ENCODE peak calls at places on chromosomes 5 and 9, in eight cellular contexts. One of them, this sample, is unnamed.

GRCh38 chr9:107213561-107214028 is 69.5 kb upstream of the RAD23B start:
- ATAC-seq in K562: peak; percentile 58
- ATAC-seq in heart left ventricle: no peak
- ATAC-seq in upper lobe of left lung: peak; percentile 81
- ATAC-seq in HCT116: peak; percentile 79
- ATAC-seq in body of pancreas: no peak
- ATAC-seq in HepG2: peak; percentile 82
- ATAC-seq in A549: peak; percentile 93
- ATAC-seq in this sample: no peak

GRCh38 chr5:165242701-165243100 is 1737.3 kb downstream of the MAT2B start:
- ATAC-seq in K562: no peak
- ATAC-seq in heart left ventricle: no peak
- ATAC-seq in upper lobe of left lung: no peak
- ATAC-seq in HCT116: no peak
- ATAC-seq in body of pancreas: no peak
- ATAC-seq in HepG2: no peak
- ATAC-seq in A549: no peak
- ATAC-seq in this sample: no peak

GRCh38 chr5:42944989-42945388 is 95.1 kb downstream of the ANXA2R start:
- ATAC-seq in K562: peak; percentile 65
- ATAC-seq in heart left ventricle: no peak
- ATAC-seq in upper lobe of left lung: no peak
- ATAC-seq in HCT116: peak; percentile 80
- ATAC-seq in body of pancreas: no peak
- ATAC-seq in HepG2: no peak
- ATAC-seq in A549: peak; percentile 62
- ATAC-seq in this sample: no peak

GRCh38 chr5:61649231-61649630 is 317.2 kb downstream of the ZSWIM6 start:
- ATAC-seq in K562: no peak
- ATAC-seq in heart left ventricle: no peak
- ATAC-seq in upper lobe of left lung: no peak
- ATAC-seq in HCT116: no peak
- ATAC-seq in body of pancreas: no peak
- ATAC-seq in HepG2: no peak
- ATAC-seq in A549: no peak
- ATAC-seq in this sample: no peak

GRCh38 chr9:130629443-130630090 is 34.8 kb upstream of the PRDM12 start:
- ATAC-seq in K562: no peak
- ATAC-seq in heart left ventricle: no peak
- ATAC-seq in upper lobe of left lung: no peak
- ATAC-seq in HCT116: no peak
- ATAC-seq in body of pancreas: no peak
- ATAC-seq in HepG2: no peak
- ATAC-seq in A549: no peak
- ATAC-seq in this sample: no peak

GRCh38 chr5:90475436-90475980 is 844 bp downstream of the POLR3G start:
- ATAC-seq in K562: no peak
- ATAC-seq in heart left ventricle: no peak
- ATAC-seq in upper lobe of left lung: no peak
- ATAC-seq in HCT116: no peak
- ATAC-seq in body of pancreas: no peak
- ATAC-seq in HepG2: no peak
- ATAC-seq in A549: no peak
- ATAC-seq in this sample: no peak

GRCh38 chr5:142597546-142598337 is 88.1 kb downstream of the FGF1 start:
- ATAC-seq in K562: peak; percentile 95
- ATAC-seq in heart left ventricle: no peak
- ATAC-seq in upper lobe of left lung: no peak
- ATAC-seq in HCT116: peak; percentile 86
- ATAC-seq in body of pancreas: no peak
- ATAC-seq in HepG2: no peak
- ATAC-seq in A549: peak; percentile 85
- ATAC-seq in this sample: no peak

GRCh38 chr9:83476513-83476912 is 61.7 kb downstream of the FRMD3 start:
- ATAC-seq in K562: no peak
- ATAC-seq in heart left ventricle: no peak
- ATAC-seq in upper lobe of left lung: no peak
- ATAC-seq in HCT116: no peak
- ATAC-seq in body of pancreas: no peak
- ATAC-seq in HepG2: no peak
- ATAC-seq in A549: no peak
- ATAC-seq in this sample: no peak

GRCh38 chr5:179342577-179342976 is 2.7 kb downstream of the ADAMTS2 start:
- ATAC-seq in K562: no peak
- ATAC-seq in heart left ventricle: no peak
- ATAC-seq in upper lobe of left lung: no peak
- ATAC-seq in HCT116: no peak
- ATAC-seq in body of pancreas: no peak
- ATAC-seq in HepG2: peak; percentile 52
- ATAC-seq in A549: peak; percentile 20
- ATAC-seq in this sample: no peak

GRCh38 chr5:55222061-55222818 is 4.9 kb downstream of the MCIDAS start:
- ATAC-seq in K562: no peak
- ATAC-seq in heart left ventricle: no peak
- ATAC-seq in upper lobe of left lung: no peak
- ATAC-seq in HCT116: no peak
- ATAC-seq in body of pancreas: no peak
- ATAC-seq in HepG2: no peak
- ATAC-seq in A549: no peak
- ATAC-seq in this sample: no peak

GRCh38 chr5:105146867-105147266 is 1584.3 kb upstream of the NUDT12 start:
- ATAC-seq in K562: no peak
- ATAC-seq in heart left ventricle: no peak
- ATAC-seq in upper lobe of left lung: no peak
- ATAC-seq in HCT116: no peak
- ATAC-seq in body of pancreas: no peak
- ATAC-seq in HepG2: no peak
- ATAC-seq in A549: no peak
- ATAC-seq in this sample: no peak

DNA sequence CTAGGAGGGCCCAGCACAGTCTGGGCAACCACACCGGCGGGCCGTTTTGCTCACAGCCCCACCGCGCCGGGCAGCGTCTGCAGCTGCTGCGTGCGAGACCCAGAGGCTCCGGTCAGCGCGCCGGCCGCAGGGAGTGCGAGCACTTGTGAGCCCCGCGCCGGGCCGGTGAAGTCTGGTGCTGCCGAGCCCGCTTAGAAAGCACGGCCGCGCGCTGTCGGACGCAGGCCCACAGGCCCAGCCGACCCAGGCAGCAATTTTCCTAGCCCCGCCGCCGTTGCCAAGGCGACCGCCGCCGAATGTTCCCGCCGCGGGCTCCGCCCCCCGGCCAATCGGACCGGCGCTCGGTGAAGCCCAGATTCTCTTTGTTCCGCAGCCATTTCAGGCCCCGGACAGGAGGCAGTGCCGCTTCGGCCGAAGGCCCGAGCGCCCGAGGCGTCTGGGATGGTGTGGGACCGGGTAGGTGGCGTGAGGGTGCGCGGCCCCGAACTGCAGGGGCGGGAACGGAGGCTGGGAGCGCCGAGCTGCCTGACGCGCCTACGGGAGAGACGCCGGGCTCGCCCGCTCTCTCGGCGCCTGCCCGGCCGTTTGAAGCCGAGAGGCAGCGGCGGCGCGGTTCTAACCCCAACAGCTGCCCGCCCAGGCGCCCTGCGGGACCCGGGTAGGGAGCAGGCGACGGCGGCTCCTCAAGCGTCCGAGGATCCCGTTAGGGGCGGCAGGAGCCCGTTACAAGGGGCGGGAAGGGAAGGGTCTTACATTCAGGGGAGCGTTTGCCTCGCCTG is at the start of gene TNPO1:
- ATAC-seq in K562: peak; percentile 93
- ATAC-seq in heart left ventricle: peak; percentile 91
- ATAC-seq in upper lobe of left lung: peak; percentile 97
- ATAC-seq in HCT116: peak; percentile 88
- ATAC-seq in body of pancreas: peak; percentile 90
- ATAC-seq in HepG2: peak; percentile 94
- ATAC-seq in A549: peak; percentile 93
- ATAC-seq in this sample: peak; percentile 97
- TF ChIP-seq POLR2A in K562: peak; percentile 81
- TF ChIP-seq POLR2A in heart left ventricle: peak; percentile 85
- TF ChIP-seq POLR2A in upper lobe of left lung: peak; percentile 35
- TF ChIP-seq POLR2A in HCT116: peak; percentile 70
- TF ChIP-seq POLR2A in body of pancreas: peak; percentile 98
- TF ChIP-seq POLR2A in HepG2: no peak
- TF ChIP-seq POLR2A in A549: peak; percentile 85
- TF ChIP-seq POLR2A in this sample: peak; percentile 95

DNA sequence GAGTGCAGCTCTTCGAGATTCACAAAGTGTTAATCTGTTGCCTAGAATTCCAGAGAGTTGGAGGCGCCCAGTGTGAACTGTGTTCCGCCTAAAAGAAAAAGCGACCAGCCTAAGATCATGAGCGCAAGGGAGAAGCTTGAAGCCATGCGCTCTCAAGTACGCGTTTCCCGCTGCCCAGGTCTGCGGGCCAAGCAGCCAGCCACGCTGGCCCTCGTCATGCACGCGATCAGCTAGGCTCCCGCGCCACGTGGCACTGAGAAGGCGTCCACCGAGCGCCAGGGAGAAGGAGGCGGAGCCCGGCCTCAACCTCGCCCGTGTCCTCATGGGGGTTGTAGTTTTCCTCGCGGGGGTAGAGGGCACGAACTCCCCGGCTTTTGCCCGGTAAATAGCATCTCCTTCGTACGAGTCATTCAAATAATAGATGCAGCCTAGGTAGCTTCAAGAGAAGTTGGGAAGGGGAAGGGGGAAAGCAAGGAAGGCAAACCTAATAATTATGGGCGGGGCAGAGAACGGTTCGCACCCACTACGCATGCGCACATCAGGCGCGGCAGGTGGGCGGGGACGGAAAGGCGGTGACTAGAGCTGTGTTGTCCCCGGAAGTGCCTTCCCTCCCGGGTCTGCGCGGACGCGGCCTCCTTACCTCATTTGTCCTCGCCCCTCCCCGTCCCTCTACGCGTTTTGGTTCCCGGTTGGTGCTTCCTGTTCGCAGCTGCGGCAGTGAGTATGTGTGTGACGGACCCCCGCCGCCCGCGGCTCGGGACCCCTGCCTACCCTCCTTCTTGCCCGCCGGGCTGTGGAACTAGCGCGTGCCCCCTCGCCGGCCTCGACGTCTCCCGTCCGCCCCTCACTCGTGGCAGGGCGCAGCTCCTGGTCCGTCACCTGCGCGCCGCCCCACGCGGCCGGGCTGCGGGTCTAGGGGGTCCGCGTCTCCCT is at the start of gene ZCCHC7:
- ATAC-seq in K562: peak; percentile 97
- ATAC-seq in heart left ventricle: peak; percentile 99
- ATAC-seq in upper lobe of left lung: peak; percentile 99
- ATAC-seq in HCT116: peak; percentile 98
- ATAC-seq in body of pancreas: peak; percentile 98
- ATAC-seq in HepG2: peak; percentile 98
- ATAC-seq in A549: peak; percentile 99
- ATAC-seq in this sample: peak; percentile 99
- TF ChIP-seq POLR2A in K562: peak; percentile 96
- TF ChIP-seq POLR2A in heart left ventricle: peak; percentile 22
- TF ChIP-seq POLR2A in upper lobe of left lung: no peak
- TF ChIP-seq POLR2A in HCT116: peak; percentile 33
- TF ChIP-seq POLR2A in body of pancreas: peak; percentile 96
- TF ChIP-seq POLR2A in HepG2: peak; percentile 91
- TF ChIP-seq POLR2A in A549: peak; percentile 79
- TF ChIP-seq POLR2A in this sample: peak; percentile 82

GRCh38 chr9:128193469-128194096 is 2.2 kb upstream of the CIZ1 start:
- ATAC-seq in K562: no peak
- ATAC-seq in heart left ventricle: no peak
- ATAC-seq in upper lobe of left lung: no peak
- ATAC-seq in HCT116: no peak
- ATAC-seq in body of pancreas: no peak
- ATAC-seq in HepG2: no peak
- ATAC-seq in A549: no peak
- ATAC-seq in this sample: no peak

GRCh38 chr9:128190516-128191405 is 611 bp downstream of the CIZ1 start:
- ATAC-seq in K562: peak; percentile 40
- ATAC-seq in heart left ventricle: peak; percentile 3
- ATAC-seq in upper lobe of left lung: no peak
- ATAC-seq in HCT116: peak; percentile 6
- ATAC-seq in body of pancreas: peak; percentile 14
- ATAC-seq in HepG2: peak; percentile 51
- ATAC-seq in A549: peak; percentile 1
- ATAC-seq in this sample: peak; percentile 32

GRCh38 chr9:128190013-128190412 is 1.4 kb downstream of the CIZ1 start:
- ATAC-seq in K562: no peak
- ATAC-seq in heart left ventricle: no peak
- ATAC-seq in upper lobe of left lung: no peak
- ATAC-seq in HCT116: no peak
- ATAC-seq in body of pancreas: no peak
- ATAC-seq in HepG2: peak; percentile 20
- ATAC-seq in A549: no peak
- ATAC-seq in this sample: no peak

GRCh38 chr9:128191406-128192046 is at the start of gene CIZ1:
- ATAC-seq in K562: peak; percentile 96
- ATAC-seq in heart left ventricle: peak; percentile 59
- ATAC-seq in upper lobe of left lung: peak; percentile 93
- ATAC-seq in HCT116: peak; percentile 71
- ATAC-seq in body of pancreas: peak; percentile 86
- ATAC-seq in HepG2: peak; percentile 96
- ATAC-seq in A549: peak; percentile 86
- ATAC-seq in this sample: peak; percentile 91

GRCh38 chr9:128192601-128193371 is 1.4 kb upstream of the CIZ1 start:
- ATAC-seq in K562: peak; percentile 84
- ATAC-seq in heart left ventricle: peak; percentile 47
- ATAC-seq in upper lobe of left lung: peak; percentile 92
- ATAC-seq in HCT116: peak; percentile 86
- ATAC-seq in body of pancreas: peak; percentile 83
- ATAC-seq in HepG2: no peak
- ATAC-seq in A549: peak; percentile 91
- ATAC-seq in this sample: peak; percentile 86
- TF ChIP-seq POLR2A in K562: no peak
- TF ChIP-seq POLR2A in heart left ventricle: no peak
- TF ChIP-seq POLR2A in upper lobe of left lung: no peak
- TF ChIP-seq POLR2A in HCT116: no peak
- TF ChIP-seq POLR2A in body of pancreas: peak; percentile 74
- TF ChIP-seq POLR2A in HepG2: no peak
- TF ChIP-seq POLR2A in A549: peak; percentile 29
- TF ChIP-seq POLR2A in this sample: peak; percentile 64

GRCh38 chr9:113579270-113580040 is 115.9 kb downstream of the RGS3 start:
- ATAC-seq in K562: no peak
- ATAC-seq in heart left ventricle: peak; percentile 7
- ATAC-seq in upper lobe of left lung: peak; percentile 12
- ATAC-seq in HCT116: peak; percentile 43
- ATAC-seq in body of pancreas: no peak
- ATAC-seq in HepG2: no peak
- ATAC-seq in A549: peak; percentile 28
- ATAC-seq in this sample: peak; percentile 29

GRCh38 chr9:113577525-113578261 is 114.2 kb downstream of the RGS3 start:
- ATAC-seq in K562: peak; percentile 10
- ATAC-seq in heart left ventricle: no peak
- ATAC-seq in upper lobe of left lung: no peak
- ATAC-seq in HCT116: peak; percentile 20
- ATAC-seq in body of pancreas: no peak
- ATAC-seq in HepG2: no peak
- ATAC-seq in A549: no peak
- ATAC-seq in this sample: no peak

GRCh38 chr9:113578279-113578865 is 114.8 kb downstream of the RGS3 start:
- ATAC-seq in K562: peak; percentile 9
- ATAC-seq in heart left ventricle: no peak
- ATAC-seq in upper lobe of left lung: no peak
- ATAC-seq in HCT116: peak; percentile 49
- ATAC-seq in body of pancreas: no peak
- ATAC-seq in HepG2: no peak
- ATAC-seq in A549: peak; percentile 32
- ATAC-seq in this sample: no peak

GRCh38 chr9:113580041-113580953 is 116.8 kb downstream of the RGS3 start:
- ATAC-seq in K562: no peak
- ATAC-seq in heart left ventricle: peak; percentile 34
- ATAC-seq in upper lobe of left lung: peak; percentile 94
- ATAC-seq in HCT116: no peak
- ATAC-seq in body of pancreas: peak; percentile 89
- ATAC-seq in HepG2: no peak
- ATAC-seq in A549: no peak
- ATAC-seq in this sample: peak; percentile 59

GRCh38 chr9:113578877-113579269 is 115.3 kb downstream of the RGS3 start:
- ATAC-seq in K562: peak; percentile 62
- ATAC-seq in heart left ventricle: no peak
- ATAC-seq in upper lobe of left lung: peak; percentile 39
- ATAC-seq in HCT116: peak; percentile 86
- ATAC-seq in body of pancreas: no peak
- ATAC-seq in HepG2: no peak
- ATAC-seq in A549: peak; percentile 80
- ATAC-seq in this sample: peak; percentile 13
- TF ChIP-seq POLR2A in K562: no peak
- TF ChIP-seq POLR2A in heart left ventricle: no peak
- TF ChIP-seq POLR2A in upper lobe of left lung: no peak
- TF ChIP-seq POLR2A in HCT116: no peak
- TF ChIP-seq POLR2A in body of pancreas: no peak
- TF ChIP-seq POLR2A in HepG2: no peak
- TF ChIP-seq POLR2A in A549: no peak
- TF ChIP-seq POLR2A in this sample: no peak